ENCODE peak calls at places on chromosomes 16 and 17, in four cellular contexts. W, J, O and E are unnamed samples.

GRCh38 chr16:15843635-15844279 is 13.1 kb downstream of the MYH11 start:
- DNase-seq in W (no peak), J (no peak), O (no peak), E (no peak)

GRCh38 chr17:19401321-19402010 is 9.6 kb upstream of the RNF112 start:
- DNase-seq in W (no peak), O (no peak), J (no peak), E (no peak)

GRCh38 chr17:74742153-74742515 is 5.1 kb downstream of the RAB37 start:
- DNase-seq in W (peak), J (no peak), O (peak), E (peak)

GRCh38 chr17:64741924-64742670 is 80.0 kb upstream of the SMURF2 start:
- DNase-seq in O (peak), J (no peak), W (no peak), E (no peak)

GRCh38 chr17:66737524-66737923 is 97.4 kb upstream of the CACNG5 start:
- DNase-seq in W (no peak), J (no peak), O (peak), E (no peak)

GRCh38 chr17:296906-297690 is 55.5 kb downstream of the RPH3AL start:
- DNase-seq in W (no peak), J (no peak), O (no peak), E (no peak)

GRCh38 chr16:85306071-85306792 is 194.0 kb upstream of the CIBAR2 start:
- DNase-seq in W (peak), J (peak), O (peak), E (peak)

GRCh38 chr16:65782537-65783290 is 583.8 kb upstream of the CDH5 start:
- DNase-seq in J (no peak), O (peak), W (no peak), E (no peak)

GRCh38 chr16:76926595-76926994 is 264.4 kb upstream of the MON1B start:
- DNase-seq in O (no peak), J (no peak), W (no peak), E (no peak)

GRCh38 chr16:89720520-89720858 is 209 bp downstream of the VPS9D1 start:
- DNase-seq in O (no peak), W (peak), J (no peak), E (no peak)